ENCODE peak calls at places on chromosomes 12 and 14, in four cellular contexts. One of them, this sample, is unnamed.

GRCh38 chr12:66964629-66965028 is 285.8 kb upstream of the GRIP1 start:
- DNase-seq in NCI-H1436 treated with DMSO at 0.1 percent for 48 hours: no peak
- DNase-seq in esophagus squamous epithelium: no peak
- DNase-seq in activated CD8-positive, alpha-beta memory T cell treated with anti-CD3 and anti-CD28 coated beads for 4 hours: peak
- DNase-seq in this sample: no peak

GRCh38 chr12:57904426-57904825 is 36.9 kb upstream of the ATP23 start:
- DNase-seq in esophagus squamous epithelium: no peak
- DNase-seq in activated CD8-positive, alpha-beta memory T cell treated with anti-CD3 and anti-CD28 coated beads for 4 hours: no peak
- DNase-seq in NCI-H1436 treated with DMSO at 0.1 percent for 48 hours: no peak
- DNase-seq in this sample: no peak

GRCh38 chr12:112635036-112635435 is 156.5 kb upstream of the RPH3A start:
- DNase-seq in esophagus squamous epithelium: no peak
- DNase-seq in NCI-H1436 treated with DMSO at 0.1 percent for 48 hours: no peak
- DNase-seq in activated CD8-positive, alpha-beta memory T cell treated with anti-CD3 and anti-CD28 coated beads for 4 hours: no peak
- DNase-seq in this sample: no peak

GRCh38 chr12:56657416-56658379 is 11.9 kb upstream of the ATP5F1B start:
- DNase-seq in NCI-H1436 treated with DMSO at 0.1 percent for 48 hours: no peak
- DNase-seq in esophagus squamous epithelium: no peak
- DNase-seq in activated CD8-positive, alpha-beta memory T cell treated with anti-CD3 and anti-CD28 coated beads for 4 hours: no peak
- DNase-seq in this sample: no peak

GRCh38 chr12:49866859-49867579 is 24.1 kb upstream of the BCDIN3D start:
- DNase-seq in activated CD8-positive, alpha-beta memory T cell treated with anti-CD3 and anti-CD28 coated beads for 4 hours: peak
- DNase-seq in esophagus squamous epithelium: no peak
- DNase-seq in NCI-H1436 treated with DMSO at 0.1 percent for 48 hours: no peak
- DNase-seq in this sample: no peak

GRCh38 chr12:3032770-3033537 is 44.2 kb upstream of the TSPAN9 start:
- DNase-seq in esophagus squamous epithelium: no peak
- DNase-seq in activated CD8-positive, alpha-beta memory T cell treated with anti-CD3 and anti-CD28 coated beads for 4 hours: no peak
- DNase-seq in NCI-H1436 treated with DMSO at 0.1 percent for 48 hours: no peak
- DNase-seq in this sample: no peak

GRCh38 chr12:94567784-94568183 is 82.6 kb downstream of the TMCC3 start:
- DNase-seq in esophagus squamous epithelium: no peak
- DNase-seq in activated CD8-positive, alpha-beta memory T cell treated with anti-CD3 and anti-CD28 coated beads for 4 hours: no peak
- DNase-seq in NCI-H1436 treated with DMSO at 0.1 percent for 48 hours: no peak
- DNase-seq in this sample: no peak

GRCh38 chr14:22980672-22981089 is 1.7 kb downstream of the AJUBA start:
- DNase-seq in esophagus squamous epithelium: no peak
- DNase-seq in activated CD8-positive, alpha-beta memory T cell treated with anti-CD3 and anti-CD28 coated beads for 4 hours: no peak
- DNase-seq in NCI-H1436 treated with DMSO at 0.1 percent for 48 hours: no peak
- DNase-seq in this sample: no peak

GRCh38 chr12:67154876-67155275 is 114.3 kb upstream of the CAND1 start:
- DNase-seq in NCI-H1436 treated with DMSO at 0.1 percent for 48 hours: no peak
- DNase-seq in activated CD8-positive, alpha-beta memory T cell treated with anti-CD3 and anti-CD28 coated beads for 4 hours: no peak
- DNase-seq in esophagus squamous epithelium: no peak
- DNase-seq in this sample: no peak

This sample was measured in SIG-M5.